ENCODE peak calls at places on chromosomes 2 and 18, in six cellular contexts. A is NCI-H1436; X is T1000; T is ACHN; V is amygdala; K is activated naive CD4-positive, alpha-beta T cell treated with anti-CD3 and anti-CD28 coated beads, Interleukin-2, amount 50 U/mL, for 16 hours. F is an unnamed sample.

GRCh38 chr18:61699397-61700090 is 193.3 kb downstream of the RNF152 start:
- DNase-seq in A (no peak), X (no peak), T (no peak), V (no peak), K (no peak), F (no peak)

GRCh38 chr18:3692113-3692621 is 242.2 kb downstream of the TGIF1 start:
- DNase-seq in A (no peak), X (no peak), T (no peak), V (no peak), K (no peak), F (no peak)

GRCh38 chr2:14634223-14634884 is 1.8 kb downstream of the LRATD1 start:
- DNase-seq in A (no peak), X (peak), T (peak), V (peak), K (no peak), F (peak)

GRCh38 chr2:119408221-119408619 is 23.4 kb upstream of the TMEM37 start:
- DNase-seq in A (no peak), X (no peak), T (no peak), V (no peak), K (no peak), F (no peak)

GRCh38 chr2:168573128-168573903 is 117.2 kb downstream of the CERS6 start:
- DNase-seq in A (peak), X (peak), T (no peak), V (no peak), K (no peak), F (no peak)

GRCh38 chr2:239315308-239315707 is 85.5 kb downstream of the HDAC4 start:
- DNase-seq in A (no peak), X (no peak), T (no peak), V (no peak), K (no peak), F (no peak)

GRCh38 chr18:26655010-26655613 is 106.8 kb upstream of the KCTD1 start:
- DNase-seq in A (no peak), X (no peak), T (peak), V (no peak), K (no peak), F (no peak)

GRCh38 chr18:33946322-33946721 is 278.4 kb downstream of the NOL4 start:
- DNase-seq in A (no peak), X (no peak), T (no peak), V (no peak), K (no peak), F (no peak)

GRCh38 chr2:64019083-64019974 is at the start of gene VPS54:
- DNase-seq in A (no peak), X (peak), T (peak), V (peak), K (peak), F (peak)

GRCh38 chr2:185456517-185456916 is 282.1 kb upstream of the FSIP2 start:
- DNase-seq in A (no peak), X (no peak), T (no peak), V (no peak), K (no peak), F (no peak)

GRCh38 chr2:24632175-24632574 is 141.1 kb downstream of the NCOA1 start:
- DNase-seq in A (no peak), X (no peak), T (no peak), V (no peak), K (no peak), F (no peak)

GRCh38 chr2:102256281-102256680 is 55.1 kb upstream of the IL1RL1 start:
- DNase-seq in A (no peak), X (no peak), T (peak), V (no peak), K (no peak), F (no peak)

F was measured in SK-MEL-5.